ENCODE peak calls at places on chromosomes 3 and 15, in eight cellular contexts. One of them, this sample, is unnamed.

GRCh38 chr3:42161050-42161935 is 70.1 kb downstream of the TRAK1 start:
- DNase-seq in AG04449: no peak
- DNase-seq in stomach: no peak
- DNase-seq in heart right ventricle: no peak
- DNase-seq in foreskin fibroblast: peak
- DNase-seq in neural progenitor cell: no peak
- DNase-seq in fibroblast of villous mesenchyme: no peak
- DNase-seq in HFF-Myc: no peak
- DNase-seq in this sample: no peak

GRCh38 chr3:71397046-71397445 is 186.5 kb downstream of the FOXP1 start:
- DNase-seq in AG04449: no peak
- DNase-seq in stomach: no peak
- DNase-seq in heart right ventricle: peak
- DNase-seq in foreskin fibroblast: peak
- DNase-seq in neural progenitor cell: peak
- DNase-seq in fibroblast of villous mesenchyme: peak
- DNase-seq in HFF-Myc: peak
- DNase-seq in this sample: no peak

GRCh38 chr15:28900892-28901586 is 15.3 kb downstream of the APBA2 start:
- DNase-seq in AG04449: no peak
- DNase-seq in stomach: no peak
- DNase-seq in heart right ventricle: no peak
- DNase-seq in foreskin fibroblast: no peak
- DNase-seq in neural progenitor cell: no peak
- DNase-seq in fibroblast of villous mesenchyme: no peak
- DNase-seq in HFF-Myc: no peak
- DNase-seq in this sample: no peak

GRCh38 chr3:139695701-139696422 is 18.1 kb upstream of the NMNAT3 start:
- DNase-seq in AG04449: no peak
- DNase-seq in stomach: no peak
- DNase-seq in heart right ventricle: no peak
- DNase-seq in foreskin fibroblast: no peak
- DNase-seq in neural progenitor cell: no peak
- DNase-seq in fibroblast of villous mesenchyme: no peak
- DNase-seq in HFF-Myc: no peak
- DNase-seq in this sample: no peak

GRCh38 chr15:68166847-68167246 is 38.3 kb downstream of the CALML4 start:
- DNase-seq in AG04449: no peak
- DNase-seq in stomach: no peak
- DNase-seq in heart right ventricle: no peak
- DNase-seq in foreskin fibroblast: no peak
- DNase-seq in neural progenitor cell: no peak
- DNase-seq in fibroblast of villous mesenchyme: no peak
- DNase-seq in HFF-Myc: no peak
- DNase-seq in this sample: no peak

GRCh38 chr3:133799794-133800585 is 5.6 kb upstream of the SRPRB start:
- DNase-seq in AG04449: no peak
- DNase-seq in stomach: no peak
- DNase-seq in heart right ventricle: no peak
- DNase-seq in foreskin fibroblast: no peak
- DNase-seq in neural progenitor cell: no peak
- DNase-seq in fibroblast of villous mesenchyme: peak
- DNase-seq in HFF-Myc: no peak
- DNase-seq in this sample: no peak

GRCh38 chr15:35854398-35854797 is 308.4 kb upstream of the DPH6 start:
- DNase-seq in AG04449: no peak
- DNase-seq in stomach: no peak
- DNase-seq in heart right ventricle: no peak
- DNase-seq in foreskin fibroblast: no peak
- DNase-seq in neural progenitor cell: no peak
- DNase-seq in fibroblast of villous mesenchyme: no peak
- DNase-seq in HFF-Myc: no peak
- DNase-seq in this sample: no peak

GRCh38 chr15:89654847-89655805 is at the start of gene KIF7:
- DNase-seq in AG04449: no peak
- DNase-seq in stomach: peak
- DNase-seq in heart right ventricle: no peak
- DNase-seq in foreskin fibroblast: peak
- DNase-seq in neural progenitor cell: peak
- DNase-seq in fibroblast of villous mesenchyme: peak
- DNase-seq in HFF-Myc: no peak
- DNase-seq in this sample: peak

GRCh38 chr15:68442041-68442440 is 10.1 kb upstream of the ITGA11 start:
- DNase-seq in AG04449: no peak
- DNase-seq in stomach: no peak
- DNase-seq in heart right ventricle: no peak
- DNase-seq in foreskin fibroblast: no peak
- DNase-seq in neural progenitor cell: no peak
- DNase-seq in fibroblast of villous mesenchyme: peak
- DNase-seq in HFF-Myc: no peak
- DNase-seq in this sample: no peak

GRCh38 chr15:56734013-56734625 is 810 bp upstream of the ZNF280D start:
- DNase-seq in AG04449: no peak
- DNase-seq in stomach: no peak
- DNase-seq in heart right ventricle: no peak
- DNase-seq in foreskin fibroblast: no peak
- DNase-seq in neural progenitor cell: no peak
- DNase-seq in fibroblast of villous mesenchyme: no peak
- DNase-seq in HFF-Myc: no peak
- DNase-seq in this sample: no peak

GRCh38 chr3:188842628-188843027 is 329.1 kb upstream of the TPRG1 start:
- DNase-seq in AG04449: no peak
- DNase-seq in stomach: no peak
- DNase-seq in heart right ventricle: no peak
- DNase-seq in foreskin fibroblast: no peak
- DNase-seq in neural progenitor cell: no peak
- DNase-seq in fibroblast of villous mesenchyme: peak
- DNase-seq in HFF-Myc: no peak
- DNase-seq in this sample: no peak

GRCh38 chr15:84795186-84795585 is 22.0 kb upstream of the ALPK3 start:
- DNase-seq in AG04449: no peak
- DNase-seq in stomach: no peak
- DNase-seq in heart right ventricle: no peak
- DNase-seq in foreskin fibroblast: peak
- DNase-seq in neural progenitor cell: no peak
- DNase-seq in fibroblast of villous mesenchyme: peak
- DNase-seq in HFF-Myc: no peak
- DNase-seq in this sample: no peak

DNA sequence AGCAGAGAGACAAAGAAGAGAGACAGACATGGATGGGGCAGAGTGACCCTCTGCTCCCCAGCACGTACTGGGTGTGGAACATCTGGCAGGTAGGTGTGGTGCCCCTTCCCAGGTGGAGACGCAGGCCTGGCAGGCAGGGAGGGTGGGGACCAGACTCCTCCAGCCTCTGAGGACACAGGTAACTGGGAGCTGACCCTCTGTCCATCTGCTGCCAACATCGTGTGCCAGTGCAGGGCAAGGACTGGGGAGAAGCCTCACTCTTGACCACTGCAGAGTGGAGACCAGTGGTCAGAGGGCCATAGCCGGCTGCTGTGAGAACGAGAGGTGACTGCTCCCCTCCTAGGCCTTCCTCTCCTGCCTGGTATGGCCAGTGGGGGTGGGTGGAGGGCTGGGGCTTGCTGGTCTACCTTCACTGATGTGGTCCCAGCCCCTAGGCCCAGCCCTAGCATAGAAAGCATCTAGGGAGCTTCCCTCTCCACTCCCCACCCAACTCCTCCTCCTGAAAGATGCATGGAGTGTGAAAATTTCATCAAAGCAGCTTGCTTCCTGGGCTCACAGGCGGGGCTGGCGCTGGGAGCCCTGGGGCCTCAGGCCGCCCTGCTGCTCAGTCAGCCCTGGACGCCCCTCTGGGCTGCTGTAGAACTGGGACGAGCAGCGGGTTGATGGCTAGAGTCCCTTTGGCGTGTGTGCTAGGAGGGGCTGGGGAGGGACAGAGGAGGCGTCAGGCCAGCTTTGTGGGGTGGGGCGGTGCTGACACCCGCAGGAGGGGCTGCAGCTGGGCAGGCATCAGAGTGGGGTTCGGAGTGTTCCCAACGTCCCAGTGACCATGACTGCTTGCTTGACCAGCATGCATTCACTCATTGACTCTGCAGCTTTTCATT is 90.3 kb downstream of the PLXNA1 start:
- DNase-seq in AG04449: no peak
- DNase-seq in stomach: no peak
- DNase-seq in heart right ventricle: no peak
- DNase-seq in foreskin fibroblast: no peak
- DNase-seq in neural progenitor cell: no peak
- DNase-seq in fibroblast of villous mesenchyme: no peak
- DNase-seq in HFF-Myc: no peak
- DNase-seq in this sample: no peak
- TF ChIP-seq CTCF in AG04449: no peak
- TF ChIP-seq CTCF in stomach: no peak
- TF ChIP-seq CTCF in heart right ventricle: no peak
- TF ChIP-seq CTCF in foreskin fibroblast: no peak
- TF ChIP-seq CTCF in neural progenitor cell: no peak
- TF ChIP-seq CTCF in fibroblast of villous mesenchyme: no peak
- TF ChIP-seq CTCF in HFF-Myc: no peak
- TF ChIP-seq CTCF in this sample: no peak

GRCh38 chr15:73628976-73629854 is 4.0 kb downstream of the NPTN start:
- DNase-seq in AG04449: no peak
- DNase-seq in stomach: no peak
- DNase-seq in heart right ventricle: no peak
- DNase-seq in foreskin fibroblast: no peak
- DNase-seq in neural progenitor cell: no peak
- DNase-seq in fibroblast of villous mesenchyme: peak
- DNase-seq in HFF-Myc: no peak
- DNase-seq in this sample: no peak
- H3K4me3 ChIP-seq in AG04449: no peak
- H3K4me3 ChIP-seq in stomach: peak
- H3K4me3 ChIP-seq in heart right ventricle: no peak
- H3K4me3 ChIP-seq in foreskin fibroblast: no peak
- H3K4me3 ChIP-seq in neural progenitor cell: no peak
- H3K4me3 ChIP-seq in fibroblast of villous mesenchyme: no peak
- H3K4me3 ChIP-seq in HFF-Myc: no peak
- H3K4me3 ChIP-seq in this sample: no peak

GRCh38 chr15:33311312-33311971 is 675 bp downstream of the RYR3 start:
- DNase-seq in AG04449: no peak
- DNase-seq in stomach: no peak
- DNase-seq in heart right ventricle: peak
- DNase-seq in foreskin fibroblast: no peak
- DNase-seq in neural progenitor cell: peak
- DNase-seq in fibroblast of villous mesenchyme: no peak
- DNase-seq in HFF-Myc: no peak
- DNase-seq in this sample: no peak

GRCh38 chr15:33314115-33314514 is 3.3 kb downstream of the RYR3 start:
- DNase-seq in AG04449: no peak
- DNase-seq in stomach: no peak
- DNase-seq in heart right ventricle: no peak
- DNase-seq in foreskin fibroblast: no peak
- DNase-seq in neural progenitor cell: no peak
- DNase-seq in fibroblast of villous mesenchyme: no peak
- DNase-seq in HFF-Myc: no peak
- DNase-seq in this sample: no peak

GRCh38 chr15:33310481-33311311 is at the start of gene RYR3:
- DNase-seq in AG04449: no peak
- DNase-seq in stomach: no peak
- DNase-seq in heart right ventricle: peak
- DNase-seq in foreskin fibroblast: no peak
- DNase-seq in neural progenitor cell: peak
- DNase-seq in fibroblast of villous mesenchyme: no peak
- DNase-seq in HFF-Myc: no peak
- DNase-seq in this sample: no peak

GRCh38 chr15:33313491-33313890 is 2.7 kb downstream of the RYR3 start:
- DNase-seq in AG04449: no peak
- DNase-seq in stomach: no peak
- DNase-seq in heart right ventricle: no peak
- DNase-seq in foreskin fibroblast: no peak
- DNase-seq in neural progenitor cell: no peak
- DNase-seq in fibroblast of villous mesenchyme: no peak
- DNase-seq in HFF-Myc: no peak
- DNase-seq in this sample: no peak

GRCh38 chr15:33309602-33310276 is 1.0 kb upstream of the RYR3 start:
- DNase-seq in AG04449: no peak
- DNase-seq in stomach: no peak
- DNase-seq in heart right ventricle: peak
- DNase-seq in foreskin fibroblast: no peak
- DNase-seq in neural progenitor cell: peak
- DNase-seq in fibroblast of villous mesenchyme: no peak
- DNase-seq in HFF-Myc: no peak
- DNase-seq in this sample: no peak
- TF ChIP-seq CTCF in AG04449: peak
- TF ChIP-seq CTCF in stomach: no peak
- TF ChIP-seq CTCF in heart right ventricle: peak
- TF ChIP-seq CTCF in foreskin fibroblast: peak
- TF ChIP-seq CTCF in neural progenitor cell: peak
- TF ChIP-seq CTCF in fibroblast of villous mesenchyme: peak
- TF ChIP-seq CTCF in HFF-Myc: peak
- TF ChIP-seq CTCF in this sample: peak

GRCh38 chr15:39584266-39584659 is 3.4 kb downstream of the THBS1 start:
- DNase-seq in AG04449: peak
- DNase-seq in stomach: no peak
- DNase-seq in heart right ventricle: no peak
- DNase-seq in foreskin fibroblast: no peak
- DNase-seq in neural progenitor cell: no peak
- DNase-seq in fibroblast of villous mesenchyme: no peak
- DNase-seq in HFF-Myc: peak
- DNase-seq in this sample: no peak

GRCh38 chr15:39583586-39584265 is 2.8 kb downstream of the THBS1 start:
- DNase-seq in AG04449: peak
- DNase-seq in stomach: no peak
- DNase-seq in heart right ventricle: no peak
- DNase-seq in foreskin fibroblast: peak
- DNase-seq in neural progenitor cell: peak
- DNase-seq in fibroblast of villous mesenchyme: peak
- DNase-seq in HFF-Myc: peak
- DNase-seq in this sample: no peak

GRCh38 chr15:39581501-39582285 is 814 bp downstream of the THBS1 start:
- DNase-seq in AG04449: peak
- DNase-seq in stomach: peak
- DNase-seq in heart right ventricle: peak
- DNase-seq in foreskin fibroblast: peak
- DNase-seq in neural progenitor cell: peak
- DNase-seq in fibroblast of villous mesenchyme: peak
- DNase-seq in HFF-Myc: peak
- DNase-seq in this sample: no peak

GRCh38 chr15:39582286-39582976 is 1.6 kb downstream of the THBS1 start:
- DNase-seq in AG04449: peak
- DNase-seq in stomach: no peak
- DNase-seq in heart right ventricle: no peak
- DNase-seq in foreskin fibroblast: peak
- DNase-seq in neural progenitor cell: no peak
- DNase-seq in fibroblast of villous mesenchyme: peak
- DNase-seq in HFF-Myc: peak
- DNase-seq in this sample: no peak

DNA sequence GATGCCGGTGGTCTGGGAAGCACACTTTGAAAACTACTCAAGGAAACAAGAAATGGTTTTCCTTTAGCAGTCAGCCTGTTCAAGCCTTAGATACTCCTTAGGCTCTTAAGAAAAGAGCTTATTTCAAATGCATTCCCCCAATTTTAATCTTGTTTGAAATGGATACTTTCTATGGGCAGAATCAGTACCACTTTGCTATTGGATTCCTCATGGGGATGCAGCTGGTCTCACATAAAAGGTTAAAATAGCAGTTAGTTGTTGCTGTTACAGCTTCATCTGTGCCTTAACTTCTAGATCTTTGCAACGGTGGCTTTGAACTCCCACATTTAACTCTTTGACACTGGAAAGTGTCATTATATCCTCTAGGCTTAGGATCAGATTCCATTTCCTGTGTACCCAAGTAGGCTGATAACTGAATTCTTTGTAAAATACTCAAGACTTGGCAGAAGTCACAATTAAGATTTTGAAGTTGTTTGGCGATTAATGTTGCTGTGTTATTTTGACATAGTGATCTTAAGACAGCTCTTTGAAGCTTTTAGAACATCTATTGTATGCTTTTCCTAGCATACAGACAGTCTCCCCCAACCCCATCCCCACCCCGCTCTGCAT is 2.2 kb downstream of the THBS1 start:
- DNase-seq in AG04449: peak
- DNase-seq in stomach: no peak
- DNase-seq in heart right ventricle: no peak
- DNase-seq in foreskin fibroblast: peak
- DNase-seq in neural progenitor cell: no peak
- DNase-seq in fibroblast of villous mesenchyme: peak
- DNase-seq in HFF-Myc: peak
- DNase-seq in this sample: no peak
- H3K4me3 ChIP-seq in AG04449: peak
- H3K4me3 ChIP-seq in stomach: peak
- H3K4me3 ChIP-seq in heart right ventricle: peak
- H3K4me3 ChIP-seq in foreskin fibroblast: peak
- H3K4me3 ChIP-seq in neural progenitor cell: no peak
- H3K4me3 ChIP-seq in fibroblast of villous mesenchyme: peak
- H3K4me3 ChIP-seq in HFF-Myc: peak
- H3K4me3 ChIP-seq in this sample: peak

This sample was measured in astrocyte of the cerebellum.